ENCODE peak calls at places on chromosome 19, in four cellular contexts. One of them, this sample, is unnamed. For H4K20me1, the result is how much of the 10 kb centered on the place peaks cover.

GRCh38 chr19:55315956-55316525 is 9.1 kb downstream of the TMEM150B start:
- DNase-seq in neural progenitor cell: no peak
- DNase-seq in fibroblast of lung: no peak
- DNase-seq in H1: no peak
- DNase-seq in this sample: peak

GRCh38 chr19:41321600-41322270 is 11.8 kb downstream of the CCDC97 start:
- DNase-seq in neural progenitor cell: peak
- DNase-seq in fibroblast of lung: peak
- DNase-seq in H1: peak
- DNase-seq in this sample: peak

GRCh38 chr19:2290441-2291184 is 8.6 kb upstream of the PEAK3 start:
- DNase-seq in neural progenitor cell: peak
- DNase-seq in fibroblast of lung: no peak
- DNase-seq in H1: no peak
- DNase-seq in this sample: peak

GRCh38 chr19:6210091-6210490 is 69.7 kb downstream of the MLLT1 start:
- DNase-seq in neural progenitor cell: no peak
- DNase-seq in fibroblast of lung: no peak
- DNase-seq in H1: no peak
- DNase-seq in this sample: no peak

GRCh38 chr19:10431254-10431942 is 11.1 kb downstream of the PDE4A start:
- DNase-seq in neural progenitor cell: no peak
- DNase-seq in fibroblast of lung: peak
- DNase-seq in H1: no peak
- DNase-seq in this sample: peak

GRCh38 chr19:42283248-42284065 is 14.4 kb downstream of the CIC start:
- DNase-seq in neural progenitor cell: peak
- DNase-seq in fibroblast of lung: peak
- DNase-seq in H1: no peak
- DNase-seq in this sample: peak

GRCh38 chr19:47757617-47758432 is 12.5 kb downstream of the NOP53 start:
- DNase-seq in neural progenitor cell: no peak
- DNase-seq in fibroblast of lung: no peak
- DNase-seq in H1: no peak
- DNase-seq in this sample: peak

GRCh38 chr19:4380254-4380727 is 20.1 kb downstream of the SH3GL1 start:
- DNase-seq in neural progenitor cell: no peak
- DNase-seq in fibroblast of lung: no peak
- DNase-seq in H1: no peak
- DNase-seq in this sample: peak

GRCh38 chr19:10431943-10432735 is 11.8 kb downstream of the PDE4A start:
- DNase-seq in neural progenitor cell: peak
- DNase-seq in fibroblast of lung: peak
- DNase-seq in H1: no peak
- DNase-seq in this sample: peak

GRCh38 chr19:50500753-50501151 is 10.2 kb downstream of the JOSD2 start:
- DNase-seq in neural progenitor cell: no peak
- DNase-seq in fibroblast of lung: no peak
- DNase-seq in H1: no peak
- DNase-seq in this sample: no peak

GRCh38 chr19:56066152-56067023 is 54.7 kb downstream of the ZNF787 start:
- DNase-seq in neural progenitor cell: peak
- DNase-seq in fibroblast of lung: peak
- DNase-seq in H1: no peak
- DNase-seq in this sample: peak

GRCh38 chr19:13012690-13013608 is 17.7 kb downstream of the NFIX start:
- DNase-seq in neural progenitor cell: peak
- DNase-seq in fibroblast of lung: peak
- DNase-seq in H1: no peak
- DNase-seq in this sample: peak

GRCh38 chr19:12779162-12779993 is 4.0 kb upstream of the HOOK2 start:
- DNase-seq in neural progenitor cell: peak
- DNase-seq in fibroblast of lung: peak
- DNase-seq in H1: no peak
- DNase-seq in this sample: peak

GRCh38 chr19:3108775-3109174 is 14.6 kb downstream of the GNA11 start:
- DNase-seq in neural progenitor cell: peak
- DNase-seq in fibroblast of lung: peak
- DNase-seq in H1: peak
- DNase-seq in this sample: peak

GRCh38 chr19:8631425-8631819 is 989 bp downstream of the NFILZ start:
- DNase-seq in neural progenitor cell: peak
- DNase-seq in fibroblast of lung: peak
- DNase-seq in H1: no peak
- DNase-seq in this sample: no peak

GRCh38 chr19:3774621-3775373 is 2.8 kb upstream of the RAX2 start:
- DNase-seq in neural progenitor cell: peak
- DNase-seq in fibroblast of lung: no peak
- DNase-seq in H1: no peak
- DNase-seq in this sample: peak

GRCh38 chr19:30362156-30362754 is 9.9 kb upstream of the ZNF536 start:
- DNase-seq in neural progenitor cell: no peak
- DNase-seq in fibroblast of lung: no peak
- DNase-seq in H1: no peak
- DNase-seq in this sample: peak

GRCh38 chr19:52191951-52192350 is 2.1 kb downstream of the PPP2R1A start:
- DNase-seq in neural progenitor cell: no peak
- DNase-seq in fibroblast of lung: no peak
- DNase-seq in H1: no peak
- DNase-seq in this sample: no peak

DNA sequence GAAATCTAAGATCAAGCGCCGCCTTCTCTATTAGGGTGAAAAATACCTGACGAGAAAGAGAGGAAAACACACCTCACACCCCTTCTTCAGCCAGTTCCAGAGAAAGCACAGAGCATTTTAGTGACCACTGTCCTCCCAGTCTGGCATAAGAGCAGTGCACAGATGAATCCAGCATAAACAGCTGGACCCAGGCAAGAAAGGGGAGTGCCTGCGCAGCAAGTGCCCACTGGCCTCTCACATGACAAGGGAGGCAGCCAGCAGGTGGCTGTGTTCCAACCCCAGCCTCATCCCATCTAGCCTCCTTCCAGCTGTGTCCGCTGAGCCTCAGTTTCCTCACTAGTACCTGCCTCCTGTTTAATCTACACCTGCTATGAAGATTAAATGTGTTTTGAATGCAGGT is 8.0 kb downstream of the MED26 start:
- DNase-seq in neural progenitor cell: no peak
- DNase-seq in fibroblast of lung: no peak
- DNase-seq in H1: no peak
- DNase-seq in this sample: no peak
- H4K20me1 ChIP-seq in neural progenitor cell: half or more
- H4K20me1 ChIP-seq in fibroblast of lung: under half
- H4K20me1 ChIP-seq in H1: half or more
- H4K20me1 ChIP-seq in this sample: half or more

DNA sequence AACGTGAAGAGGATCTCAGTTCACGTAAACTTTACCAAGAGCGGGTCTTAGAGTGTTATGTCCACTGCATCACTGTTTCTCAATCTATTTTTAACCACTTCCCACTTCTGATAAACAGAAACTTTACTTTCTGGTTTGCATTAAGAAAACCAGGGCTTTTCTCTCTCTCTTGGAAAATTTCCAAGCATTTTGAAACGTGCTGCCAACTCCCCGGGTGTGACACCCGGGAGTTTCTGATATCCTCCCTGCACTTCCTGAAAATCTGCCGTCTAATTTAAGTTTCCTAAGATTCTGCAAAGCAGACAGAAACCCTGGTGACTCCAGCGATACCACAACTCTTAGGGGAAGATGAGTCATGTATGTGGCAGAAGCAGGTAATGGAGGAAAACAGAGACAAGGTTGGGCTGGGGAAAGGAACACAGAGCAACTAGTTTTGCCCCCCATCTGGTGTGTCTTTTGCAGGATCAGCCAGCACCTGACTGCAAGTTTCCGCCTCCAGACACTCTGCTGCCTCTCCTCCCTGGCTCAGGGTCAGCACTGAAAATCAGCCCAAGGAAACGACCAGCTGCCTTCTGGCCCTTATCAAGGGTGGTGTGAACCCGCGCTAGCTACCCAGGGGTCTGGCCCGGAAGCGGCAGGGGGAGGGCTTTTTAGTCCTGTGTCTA is 11.4 kb upstream of the FFAR2 start:
- DNase-seq in neural progenitor cell: no peak
- DNase-seq in fibroblast of lung: peak
- DNase-seq in H1: no peak
- DNase-seq in this sample: no peak
- H2AFZ ChIP-seq in neural progenitor cell: no peak
- H2AFZ ChIP-seq in fibroblast of lung: no peak
- H2AFZ ChIP-seq in H1: peak
- H2AFZ ChIP-seq in this sample: no peak

GRCh38 chr19:49064029-49064629 is 489 bp downstream of the NTF4 start:
- DNase-seq in neural progenitor cell: peak
- DNase-seq in fibroblast of lung: no peak
- DNase-seq in H1: no peak
- DNase-seq in this sample: peak
- H3K4me2 ChIP-seq in neural progenitor cell: peak
- H3K4me2 ChIP-seq in fibroblast of lung: no peak
- H3K4me2 ChIP-seq in H1: peak
- H3K4me2 ChIP-seq in this sample: peak

GRCh38 chr19:24099829-24100228 is 12.8 kb downstream of the ZNF254 start:
- DNase-seq in neural progenitor cell: no peak
- DNase-seq in fibroblast of lung: peak
- DNase-seq in H1: no peak
- DNase-seq in this sample: no peak
- H4K20me1 ChIP-seq in neural progenitor cell: under half
- H4K20me1 ChIP-seq in fibroblast of lung: under half
- H4K20me1 ChIP-seq in H1: under half
- H4K20me1 ChIP-seq in this sample: under half

This sample was measured in osteoblast.